ENCODE peak calls at places on chromosomes 6 and 20, in seven cellular contexts. E is HepG2, L is SK-N-SH, C is K562, N is HCT116, G is GM12878, A is H1. T is an unnamed sample.

GRCh38 chr20:62303327-62304226 is 780 bp downstream of the ADRM1 start:
- DNase-seq in E (peak; percentile 89), A (no peak), C (no peak), L (no peak), G (no peak), N (no peak), T (no peak)

GRCh38 chr6:151141685-151142084 is 98.1 kb upstream of the AKAP12 start:
- DNase-seq in N (no peak), E (peak; percentile 70), A (no peak), L (no peak), G (no peak), C (no peak), T (no peak)

GRCh38 chr20:58711266-58712051 is 18.9 kb downstream of the NPEPL1 start:
- DNase-seq in L (peak; percentile 16), G (no peak), C (no peak), N (no peak), A (no peak), E (no peak), T (no peak)

GRCh38 chr20:59165794-59166709 is 2.4 kb downstream of the ZNF831 start:
- DNase-seq in N (no peak), C (no peak), E (no peak), A (no peak), G (no peak), L (no peak), T (no peak)

GRCh38 chr6:109922851-109923250 is 55.3 kb upstream of the GPR6 start:
- DNase-seq in E (no peak), G (no peak), A (no peak), L (no peak), N (no peak), C (no peak), T (no peak)

GRCh38 chr6:18307006-18307405 is 42.7 kb upstream of the DEK start:
- DNase-seq in E (no peak), C (no peak), N (no peak), A (no peak), L (no peak), G (no peak), T (no peak)

GRCh38 chr20:40965671-40966070 is 63.0 kb upstream of the TOP1 start:
- DNase-seq in N (no peak), E (no peak), G (no peak), C (no peak), A (no peak), L (no peak), T (no peak)

GRCh38 chr20:56606174-56606945 is 22.7 kb upstream of the TFAP2C start:
- DNase-seq in C (no peak), E (no peak), G (no peak), L (no peak), A (no peak), N (peak; percentile 79), T (no peak)

GRCh38 chr20:17872434-17872833 is 96.2 kb downstream of the SNX5 start:
- DNase-seq in L (no peak), C (peak; percentile 13), N (no peak), A (no peak), E (no peak), G (no peak), T (no peak)

GRCh38 chr20:52667358-52667757 is 304.8 kb upstream of the TSHZ2 start:
- DNase-seq in E (no peak), C (no peak), A (no peak), N (no peak), G (no peak), L (no peak), T (no peak)

GRCh38 chr6:168050861-168051586 is 28.0 kb downstream of the FRMD1 start:
- DNase-seq in C (no peak), G (no peak), N (no peak), A (no peak), L (no peak), E (no peak), T (no peak)

GRCh38 chr6:21190701-21191588 is 402.6 kb upstream of the SOX4 start:
- DNase-seq in N (no peak), L (no peak), E (no peak), C (no peak), A (no peak), G (no peak), T (no peak)

GRCh38 chr6:18978330-18979128 is 591.4 kb downstream of the RNF144B start:
- DNase-seq in E (peak; percentile 29), A (no peak), C (no peak), L (no peak), G (no peak), N (no peak), T (no peak)

GRCh38 chr6:42450314-42451145 is 1.2 kb downstream of the TRERF1 start:
- DNase-seq in N (no peak), E (no peak), G (no peak), A (no peak), C (no peak), L (no peak), T (no peak)

GRCh38 chr20:46073024-46073423 is 16.7 kb downstream of the NCOA5 start:
- DNase-seq in E (no peak), G (no peak), L (no peak), N (no peak), A (no peak), C (no peak), T (no peak)

GRCh38 chr6:7425808-7426190 is 36.2 kb downstream of the RIOK1 start:
- DNase-seq in A (no peak), N (no peak), E (no peak), L (no peak), G (no peak), C (no peak), T (no peak)

DNA sequence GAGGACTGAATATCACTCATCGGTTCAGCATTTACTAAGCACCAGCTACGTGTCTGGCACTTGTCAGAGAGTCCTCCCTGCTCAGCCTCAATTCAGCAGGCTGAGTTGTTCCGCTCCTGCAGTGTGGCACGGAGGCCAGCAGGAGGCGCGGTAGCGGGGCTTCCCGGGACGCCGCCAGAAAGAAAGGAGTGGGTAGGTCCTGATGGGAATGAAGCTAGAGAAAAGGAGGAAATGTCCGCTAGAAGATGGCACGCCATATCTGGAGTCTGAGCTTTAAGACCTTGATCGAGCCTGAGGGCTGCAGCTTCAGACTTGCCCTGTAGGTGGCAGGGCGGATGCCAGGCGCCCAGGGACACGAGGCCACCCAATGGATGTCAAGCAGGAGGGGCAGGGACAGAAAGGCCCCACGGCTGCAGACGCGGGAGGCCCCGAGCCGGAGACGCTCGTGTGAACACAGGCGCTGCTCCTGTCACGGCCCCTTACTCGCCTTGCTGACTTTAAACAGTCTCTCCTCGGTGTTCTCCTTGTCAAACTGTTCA is 18.7 kb downstream of the SERPINB6 start:
- DNase-seq in E (peak; percentile 72), G (no peak), L (peak; percentile 88), A (peak; percentile 89), N (peak; percentile 91), C (peak; percentile 80), T (peak; percentile 61)
- H3K4me3 ChIP-seq in E (peak overlapping the region; percentile 47), G (no peak overlapping the region), L (peak overlapping the region; percentile 25), A (no peak overlapping the region), N (no peak overlapping the region), C (no peak overlapping the region), T (no peak overlapping the region)

GRCh38 chr6:157135691-157136090 is 187.6 kb downstream of the TMEM242 start:
- DNase-seq in A (no peak), N (no peak), E (no peak), G (no peak), L (no peak), C (no peak), T (no peak)
- TF ChIP-seq SIN3A in A (no peak), N (no peak), E (no peak), G (no peak), L (no peak), C (no peak), T (no peak)

GRCh38 chr6:10541591-10541990 is 20.4 kb downstream of the GCNT2 start:
- DNase-seq in A (no peak), N (no peak), L (no peak), E (no peak), G (no peak), C (no peak), T (no peak)

GRCh38 chr6:10542135-10542689 is 21.1 kb downstream of the GCNT2 start:
- DNase-seq in C (no peak), L (no peak), A (no peak), E (no peak), G (no peak), N (no peak), T (no peak)

GRCh38 chr6:10537726-10538125 is 16.6 kb downstream of the GCNT2 start:
- DNase-seq in A (no peak), E (no peak), N (no peak), G (no peak), C (no peak), L (no peak), T (no peak)

GRCh38 chr6:10543488-10543887 is 22.3 kb downstream of the GCNT2 start:
- DNase-seq in L (no peak), E (no peak), C (no peak), G (no peak), A (no peak), N (no peak), T (no peak)

DNA sequence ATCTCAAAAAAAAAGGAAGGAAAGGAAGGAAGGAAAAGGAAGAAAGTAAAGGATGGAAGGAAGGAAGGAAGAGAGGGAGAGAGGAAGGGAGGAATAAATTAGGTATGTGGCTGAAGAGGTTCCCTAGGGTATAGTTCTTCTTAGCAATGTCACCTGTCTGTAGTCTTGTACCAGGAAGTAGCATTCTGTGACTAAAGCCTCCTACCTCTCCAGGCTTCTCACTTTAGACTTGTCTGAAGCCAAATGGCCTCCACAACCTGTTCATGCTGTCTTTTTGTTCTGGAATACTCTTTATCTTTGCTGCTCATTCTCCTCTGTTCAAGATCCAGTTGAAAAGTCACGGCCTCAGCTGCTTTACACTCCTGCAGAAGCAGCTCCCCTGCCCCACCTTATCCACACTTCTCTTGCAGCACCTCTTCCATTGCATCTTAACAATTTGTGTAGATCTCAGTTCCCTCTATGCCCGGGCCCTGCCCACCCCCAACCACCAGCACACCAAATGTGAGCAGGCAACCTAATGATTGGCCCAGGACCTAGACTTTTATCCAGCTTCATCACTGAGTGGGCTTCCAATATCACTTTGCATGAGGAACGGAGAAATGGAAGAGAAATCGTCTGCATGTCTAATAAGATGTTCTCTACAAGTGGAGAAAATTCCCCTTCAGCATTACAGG is 19.1 kb downstream of the GCNT2 start:
- DNase-seq in C (no peak), E (no peak), G (no peak), L (no peak), A (no peak), N (no peak), T (no peak)
- H3K4me3 ChIP-seq in C (no peak overlapping the region), E (no peak overlapping the region), G (peak overlapping the region; percentile 24), L (no peak overlapping the region), A (no peak overlapping the region), N (no peak overlapping the region), T (no peak overlapping the region)

DNA sequence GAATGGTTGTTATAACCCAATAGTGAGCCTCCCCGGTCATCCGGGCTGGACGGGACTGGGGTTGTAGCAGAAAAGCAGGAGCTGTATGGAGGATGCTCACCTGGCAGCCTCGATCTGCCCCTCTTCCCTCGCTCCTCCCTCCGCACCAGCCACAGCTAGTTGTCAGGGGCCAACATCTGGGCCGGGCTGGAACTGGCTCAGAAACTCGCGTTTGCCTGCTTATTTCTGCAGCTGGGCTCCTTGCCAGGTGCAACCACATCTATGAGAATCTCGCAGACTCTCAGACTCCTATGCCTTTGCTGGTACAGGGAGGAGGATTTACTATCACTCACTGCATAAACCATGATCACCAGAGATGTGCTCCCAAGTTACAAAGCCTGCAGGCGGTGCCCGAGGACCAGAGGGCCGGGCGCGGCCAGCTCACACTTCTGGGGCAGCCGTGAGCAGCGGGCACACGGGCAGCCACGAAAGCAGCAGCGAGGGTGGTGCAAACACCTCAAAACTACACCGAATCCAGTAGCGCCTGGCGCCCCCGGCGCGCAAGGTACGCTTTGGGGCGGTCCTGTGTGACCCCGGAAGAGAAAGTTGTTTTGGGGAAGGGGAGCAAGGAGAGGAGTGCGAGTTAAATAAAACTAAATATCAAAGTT is 609 bp upstream of the LRRC1 start:
- DNase-seq in A (no peak), L (peak; percentile 55), G (peak; percentile 17), E (peak; percentile 81), N (peak; percentile 56), C (no peak), T (peak; percentile 61)
- TF ChIP-seq SIN3A in A (no peak), L (no peak), G (no peak), E (peak; percentile 67), N (no peak), C (no peak), T (peak; percentile 12)